ENCODE peak calls at places on chromosomes 12 and 14, in four cellular contexts. O is GM12878, U is HepG2, Z is H1. N is an unnamed sample.

GRCh38 chr14:88667555-88668273 is 104.9 kb downstream of the ZC3H14 start:
- DNase-seq in U (peak; percentile 70), Z (no peak), O (peak; percentile 25), N (peak; percentile 63)

GRCh38 chr12:120687570-120688289 is 781 bp downstream of the MLEC start:
- DNase-seq in O (no peak), U (no peak), Z (no peak), N (no peak)

GRCh38 chr14:85587152-85587697 is 57.3 kb downstream of the FLRT2 start:
- DNase-seq in O (no peak), U (no peak), Z (no peak), N (no peak)

GRCh38 chr12:23096321-23096720 is 471.4 kb downstream of the ETNK1 start:
- DNase-seq in U (no peak), O (no peak), Z (no peak), N (no peak)

GRCh38 chr12:108886873-108887629 is 7.2 kb downstream of the DAO start:
- DNase-seq in Z (no peak), U (no peak), O (no peak), N (no peak)

GRCh38 chr12:107749094-107749493 is 11.8 kb downstream of the PRDM4 start:
- DNase-seq in O (no peak), U (no peak), Z (no peak), N (no peak)

GRCh38 chr14:94129758-94130414 is 482 bp upstream of the IFI27L2 start:
- DNase-seq in U (no peak), O (no peak), Z (no peak), N (peak; percentile 59)

GRCh38 chr14:65035049-65035448 is 48.4 kb downstream of the FNTB start:
- DNase-seq in U (no peak), O (no peak), Z (no peak), N (peak; percentile 22)

GRCh38 chr14:61048640-61049039 is 67.6 kb downstream of the SLC38A6 start:
- DNase-seq in U (no peak), O (no peak), Z (no peak), N (no peak)

DNA sequence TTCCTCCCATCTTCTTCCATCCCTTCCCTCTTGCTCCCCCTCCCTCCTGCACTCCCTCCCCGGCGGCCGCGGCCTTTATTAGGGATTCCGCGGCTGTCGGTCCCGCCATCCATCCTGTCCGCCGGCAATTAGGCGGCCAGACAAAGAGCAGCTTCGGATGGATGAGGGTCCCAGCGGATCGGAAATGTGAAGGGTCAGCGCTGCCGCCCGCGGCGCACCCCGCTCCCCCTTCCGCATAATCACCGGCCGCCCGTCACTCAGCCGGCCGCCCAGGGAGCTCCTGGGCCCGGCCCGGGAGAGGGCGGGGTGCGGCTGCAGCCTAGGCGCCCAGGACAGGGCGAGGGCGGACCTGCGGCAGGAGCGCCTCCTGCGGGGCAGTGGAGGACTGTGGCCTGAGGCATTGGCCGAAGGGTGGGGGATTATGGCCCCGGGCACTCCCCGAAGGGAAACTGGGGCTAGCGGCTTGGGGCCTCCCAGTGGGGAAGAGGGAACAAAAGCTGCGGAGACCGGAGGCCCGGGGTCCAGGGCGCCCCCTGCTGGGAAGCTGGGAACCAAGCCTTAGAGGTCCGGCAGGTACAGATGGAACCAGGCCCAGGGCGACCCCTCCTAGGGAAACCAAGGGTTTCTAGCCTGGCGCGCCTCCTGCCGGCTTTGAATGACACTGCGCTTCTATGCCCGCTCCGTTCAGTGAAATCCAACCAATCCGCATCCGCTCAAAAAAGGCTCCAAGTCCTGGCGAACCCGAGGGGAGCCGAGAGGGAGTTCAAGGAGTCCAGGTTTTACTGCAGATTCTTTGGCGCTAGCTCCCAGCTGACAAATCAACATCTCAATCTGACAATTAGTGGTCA is 4.4 kb upstream of the DNAJC22 start:
- DNase-seq in O (no peak), U (peak; percentile 86), Z (peak; percentile 93), N (peak; percentile 96)
- H3K27me3 ChIP-seq in O (peaks cover 24% of the 10 kb centered on the region), U (peaks cover 90% of the 10 kb centered on the region), Z (peaks cover 94% of the 10 kb centered on the region), N (peaks cover 5% of the 10 kb centered on the region)

GRCh38 chr12:79614730-79615129 is 76.0 kb downstream of the PAWR start:
- DNase-seq in U (no peak), Z (no peak), O (no peak), N (no peak)

GRCh38 chr12:79618848-79619404 is 71.8 kb downstream of the PAWR start:
- DNase-seq in O (no peak), U (no peak), Z (no peak), N (no peak)

GRCh38 chr12:79617696-79618095 is 73.1 kb downstream of the PAWR start:
- DNase-seq in O (no peak), U (no peak), Z (no peak), N (no peak)

DNA sequence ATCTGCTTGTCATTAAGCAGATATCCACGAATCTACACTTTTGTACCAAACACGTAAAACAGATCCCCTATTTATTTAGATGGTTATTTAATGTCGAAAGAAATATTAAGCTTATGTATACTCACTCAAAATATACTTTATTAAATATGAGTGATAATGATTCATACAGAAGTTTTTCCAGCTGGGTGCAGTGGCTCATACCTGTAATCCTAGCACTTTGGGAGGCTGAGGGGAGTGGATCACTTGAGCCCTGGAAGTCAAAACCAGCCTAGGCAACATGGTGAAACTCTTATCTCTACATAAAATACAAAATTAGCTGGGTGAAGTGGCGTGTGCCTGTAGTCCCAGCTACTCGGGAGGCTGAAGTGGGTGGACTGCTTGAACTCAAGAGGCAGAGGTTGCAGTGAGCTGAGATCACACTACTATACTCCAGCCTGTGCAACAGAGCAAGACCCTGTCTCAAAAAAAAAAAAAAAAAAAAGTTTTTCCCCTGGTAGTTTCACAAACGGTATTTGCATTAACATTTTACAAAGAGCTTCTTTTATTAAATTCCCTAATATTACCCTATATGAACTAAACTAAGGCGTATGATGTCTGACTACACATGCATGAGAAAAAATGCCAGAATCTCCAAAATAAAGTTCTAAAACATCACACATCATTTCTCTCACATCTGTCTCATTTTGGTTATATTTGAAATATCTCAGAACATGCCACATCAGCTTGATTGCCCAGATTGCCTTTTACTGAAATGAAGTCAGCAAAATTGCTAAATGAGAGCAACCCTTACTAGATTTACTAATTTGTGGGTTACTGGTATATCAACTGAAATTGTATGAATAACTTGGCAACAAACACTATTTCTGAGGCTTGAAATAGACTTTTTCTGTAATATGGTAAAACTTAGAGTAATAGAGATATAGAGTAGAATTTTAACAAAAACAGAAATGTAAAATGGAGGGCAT is 74.9 kb downstream of the PAWR start:
- DNase-seq in O (peak; percentile 21), U (no peak), Z (no peak), N (no peak)
- TF ChIP-seq TCF12 in O (no peak), U (no peak), Z (no peak), N (no peak)

GRCh38 chr12:54688309-54689033 is 40.3 kb upstream of the DCD start:
- DNase-seq in U (no peak), Z (no peak), O (no peak), N (no peak)
- H3K27me3 ChIP-seq in U (no peaks in the 10 kb centered on the region), Z (no peaks in the 10 kb centered on the region), O (no peaks in the 10 kb centered on the region), N (no peaks in the 10 kb centered on the region)

GRCh38 chr12:114291389-114292075 is 114.4 kb downstream of the TBX5 start:
- DNase-seq in U (no peak), Z (no peak), O (no peak), N (no peak)
- TF ChIP-seq TCF12 in U (no peak), Z (no peak), O (no peak), N (no peak)

DNA sequence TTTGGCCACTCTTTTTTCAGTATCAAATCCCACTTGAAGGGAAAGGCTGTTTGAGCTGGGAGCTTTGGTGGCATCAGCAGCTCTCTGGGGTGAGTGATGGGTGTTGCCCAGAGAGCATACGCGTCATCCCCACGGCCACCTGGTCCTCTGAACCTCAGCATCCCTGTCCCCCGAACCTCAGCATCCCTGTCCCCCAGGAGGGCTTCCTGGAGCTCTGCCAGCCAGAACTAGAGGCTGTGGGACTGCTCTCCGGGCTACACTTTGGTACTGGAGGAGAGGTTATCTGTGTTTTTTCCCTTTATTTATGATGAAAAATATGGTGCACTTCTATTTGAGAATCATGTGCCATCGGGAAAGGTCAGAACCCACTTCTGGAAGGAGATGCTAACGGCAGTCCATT is 131.5 kb upstream of the RTL1 start:
- DNase-seq in U (no peak), Z (no peak), O (no peak), N (no peak)
- H3K27me3 ChIP-seq in U (peaks cover 87% of the 10 kb centered on the region), Z (no peaks in the 10 kb centered on the region), O (no peaks in the 10 kb centered on the region), N (no peaks in the 10 kb centered on the region)

DNA sequence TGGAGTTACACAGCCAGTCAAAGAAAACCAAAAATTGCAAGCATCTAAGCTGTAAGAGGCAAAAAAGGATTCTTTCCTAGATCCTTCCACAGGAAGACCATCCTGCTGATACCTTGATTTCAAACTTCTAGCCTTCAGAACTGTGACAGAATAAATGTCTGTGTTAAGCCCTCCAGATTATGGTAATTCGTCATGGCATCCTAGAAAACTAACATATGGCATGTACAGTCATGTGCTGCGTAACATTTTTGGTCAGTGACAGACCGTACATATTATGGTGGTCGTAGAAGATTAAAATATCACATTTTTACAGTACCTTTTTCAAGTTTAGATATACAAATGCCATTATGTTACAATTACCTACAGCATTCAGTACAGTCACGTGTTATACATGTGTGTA is 660.9 kb upstream of the LMO3 start:
- DNase-seq in Z (no peak), O (no peak), U (no peak), N (no peak)
- TF ChIP-seq TCF12 in Z (no peak), O (no peak), U (no peak), N (no peak)

DNA sequence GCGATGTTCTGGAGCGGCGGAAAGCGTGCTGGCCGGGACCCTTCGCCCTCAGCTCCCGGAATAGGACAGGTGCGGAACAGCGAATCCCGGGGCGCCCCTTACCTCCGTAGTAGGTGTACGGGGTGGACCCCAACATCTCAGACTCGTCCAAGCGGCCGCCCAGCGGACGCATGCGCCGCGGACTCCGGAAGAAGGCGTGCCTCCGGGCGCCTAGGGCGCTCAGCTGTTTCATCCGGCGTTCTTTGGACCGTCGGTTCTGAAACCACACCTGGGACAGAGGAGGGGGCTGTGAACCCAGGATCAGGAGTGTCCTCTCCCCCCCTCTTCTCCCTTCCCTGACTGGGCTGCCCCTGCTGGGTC is 4.5 kb downstream of the LHX5 start:
- DNase-seq in Z (no peak), O (no peak), U (no peak), N (peak; percentile 40)
- H3K27me3 ChIP-seq in Z (peaks cover 98% of the 10 kb centered on the region), O (peaks cover 47% of the 10 kb centered on the region), U (peaks cover 89% of the 10 kb centered on the region), N (peaks cover 95% of the 10 kb centered on the region)

N was measured in SK-N-SH.